ENCODE peak calls at places on chromosomes 6 and 20, in six cellular contexts. One of them, this sample, is unnamed.

GRCh38 chr6:73156793-73157767 is 68.2 kb downstream of the KHDC1L start:
- DNase-seq in pancreas: no peak
- DNase-seq in brain microvascular endothelial cell: no peak
- DNase-seq in CD8-positive, alpha-beta memory T cell: no peak
- DNase-seq in cardiac muscle cell: no peak
- DNase-seq in psoas muscle: no peak
- DNase-seq in this sample: no peak

GRCh38 chr6:14501914-14502313 is 384.3 kb downstream of the CD83 start:
- DNase-seq in pancreas: no peak
- DNase-seq in brain microvascular endothelial cell: no peak
- DNase-seq in CD8-positive, alpha-beta memory T cell: no peak
- DNase-seq in cardiac muscle cell: no peak
- DNase-seq in psoas muscle: no peak
- DNase-seq in this sample: no peak

GRCh38 chr6:28008053-28008452 is 51.0 kb downstream of the OR2B6 start:
- DNase-seq in pancreas: no peak
- DNase-seq in brain microvascular endothelial cell: no peak
- DNase-seq in CD8-positive, alpha-beta memory T cell: no peak
- DNase-seq in cardiac muscle cell: no peak
- DNase-seq in psoas muscle: no peak
- DNase-seq in this sample: no peak

GRCh38 chr20:11520596-11520995 is 397.1 kb upstream of the BTBD3 start:
- DNase-seq in pancreas: no peak
- DNase-seq in brain microvascular endothelial cell: no peak
- DNase-seq in CD8-positive, alpha-beta memory T cell: no peak
- DNase-seq in cardiac muscle cell: no peak
- DNase-seq in psoas muscle: no peak
- DNase-seq in this sample: no peak

GRCh38 chr6:66421570-66421969 is 714.5 kb upstream of the EYS start:
- DNase-seq in pancreas: no peak
- DNase-seq in brain microvascular endothelial cell: no peak
- DNase-seq in CD8-positive, alpha-beta memory T cell: no peak
- DNase-seq in cardiac muscle cell: peak; percentile 0
- DNase-seq in psoas muscle: no peak
- DNase-seq in this sample: no peak

GRCh38 chr6:138289739-138290138 is 71.4 kb upstream of the PBOV1 start:
- DNase-seq in pancreas: no peak
- DNase-seq in brain microvascular endothelial cell: no peak
- DNase-seq in CD8-positive, alpha-beta memory T cell: no peak
- DNase-seq in cardiac muscle cell: no peak
- DNase-seq in psoas muscle: no peak
- DNase-seq in this sample: no peak

GRCh38 chr6:114009192-114009591 is 38.2 kb upstream of the HDAC2 start:
- DNase-seq in pancreas: no peak
- DNase-seq in brain microvascular endothelial cell: no peak
- DNase-seq in CD8-positive, alpha-beta memory T cell: no peak
- DNase-seq in cardiac muscle cell: no peak
- DNase-seq in psoas muscle: no peak
- DNase-seq in this sample: no peak

GRCh38 chr6:18240230-18240629 is 24.1 kb downstream of the DEK start:
- DNase-seq in pancreas: no peak
- DNase-seq in brain microvascular endothelial cell: no peak
- DNase-seq in CD8-positive, alpha-beta memory T cell: no peak
- DNase-seq in cardiac muscle cell: no peak
- DNase-seq in psoas muscle: no peak
- DNase-seq in this sample: no peak

GRCh38 chr6:67630146-67630545 is 1004.9 kb upstream of the ADGRB3 start:
- DNase-seq in pancreas: no peak
- DNase-seq in brain microvascular endothelial cell: peak; percentile 91
- DNase-seq in CD8-positive, alpha-beta memory T cell: no peak
- DNase-seq in cardiac muscle cell: peak; percentile 97
- DNase-seq in psoas muscle: no peak
- DNase-seq in this sample: no peak

GRCh38 chr6:145688493-145688905 is 46.8 kb downstream of the EPM2A start:
- DNase-seq in pancreas: no peak
- DNase-seq in brain microvascular endothelial cell: no peak
- DNase-seq in CD8-positive, alpha-beta memory T cell: no peak
- DNase-seq in cardiac muscle cell: no peak
- DNase-seq in psoas muscle: no peak
- DNase-seq in this sample: no peak

GRCh38 chr6:169240591-169241390 is 12.9 kb downstream of the THBS2 start:
- DNase-seq in pancreas: no peak
- DNase-seq in brain microvascular endothelial cell: no peak
- DNase-seq in CD8-positive, alpha-beta memory T cell: no peak
- DNase-seq in cardiac muscle cell: no peak
- DNase-seq in psoas muscle: no peak
- DNase-seq in this sample: no peak

GRCh38 chr20:34675561-34675960 is 1.3 kb downstream of the PIGU start:
- DNase-seq in pancreas: no peak
- DNase-seq in brain microvascular endothelial cell: no peak
- DNase-seq in CD8-positive, alpha-beta memory T cell: no peak
- DNase-seq in cardiac muscle cell: no peak
- DNase-seq in psoas muscle: no peak
- DNase-seq in this sample: no peak

GRCh38 chr6:13916230-13916944 is 8.4 kb upstream of the RNF182 start:
- DNase-seq in pancreas: no peak
- DNase-seq in brain microvascular endothelial cell: peak; percentile 43
- DNase-seq in CD8-positive, alpha-beta memory T cell: no peak
- DNase-seq in cardiac muscle cell: peak; percentile 25
- DNase-seq in psoas muscle: no peak
- DNase-seq in this sample: no peak

GRCh38 chr6:106857771-106858652 is 116.5 kb downstream of the CD24 start:
- DNase-seq in pancreas: no peak
- DNase-seq in brain microvascular endothelial cell: no peak
- DNase-seq in CD8-positive, alpha-beta memory T cell: no peak
- DNase-seq in cardiac muscle cell: no peak
- DNase-seq in psoas muscle: no peak
- DNase-seq in this sample: no peak

GRCh38 chr20:23160536-23161243 is 74.6 kb upstream of the CD93 start:
- DNase-seq in pancreas: no peak
- DNase-seq in brain microvascular endothelial cell: no peak
- DNase-seq in CD8-positive, alpha-beta memory T cell: no peak
- DNase-seq in cardiac muscle cell: peak; percentile 62
- DNase-seq in psoas muscle: no peak
- DNase-seq in this sample: no peak

GRCh38 chr20:23162887-23163286 is 76.8 kb upstream of the CD93 start:
- DNase-seq in pancreas: no peak
- DNase-seq in brain microvascular endothelial cell: no peak
- DNase-seq in CD8-positive, alpha-beta memory T cell: no peak
- DNase-seq in cardiac muscle cell: no peak
- DNase-seq in psoas muscle: no peak
- DNase-seq in this sample: no peak

GRCh38 chr20:23161244-23161875 is 75.2 kb upstream of the CD93 start:
- DNase-seq in pancreas: no peak
- DNase-seq in brain microvascular endothelial cell: peak; percentile 37
- DNase-seq in CD8-positive, alpha-beta memory T cell: no peak
- DNase-seq in cardiac muscle cell: peak; percentile 40
- DNase-seq in psoas muscle: no peak
- DNase-seq in this sample: no peak

GRCh38 chr20:23163562-23163961 is 77.4 kb upstream of the CD93 start:
- DNase-seq in pancreas: no peak
- DNase-seq in brain microvascular endothelial cell: no peak
- DNase-seq in CD8-positive, alpha-beta memory T cell: no peak
- DNase-seq in cardiac muscle cell: no peak
- DNase-seq in psoas muscle: no peak
- DNase-seq in this sample: no peak

DNA sequence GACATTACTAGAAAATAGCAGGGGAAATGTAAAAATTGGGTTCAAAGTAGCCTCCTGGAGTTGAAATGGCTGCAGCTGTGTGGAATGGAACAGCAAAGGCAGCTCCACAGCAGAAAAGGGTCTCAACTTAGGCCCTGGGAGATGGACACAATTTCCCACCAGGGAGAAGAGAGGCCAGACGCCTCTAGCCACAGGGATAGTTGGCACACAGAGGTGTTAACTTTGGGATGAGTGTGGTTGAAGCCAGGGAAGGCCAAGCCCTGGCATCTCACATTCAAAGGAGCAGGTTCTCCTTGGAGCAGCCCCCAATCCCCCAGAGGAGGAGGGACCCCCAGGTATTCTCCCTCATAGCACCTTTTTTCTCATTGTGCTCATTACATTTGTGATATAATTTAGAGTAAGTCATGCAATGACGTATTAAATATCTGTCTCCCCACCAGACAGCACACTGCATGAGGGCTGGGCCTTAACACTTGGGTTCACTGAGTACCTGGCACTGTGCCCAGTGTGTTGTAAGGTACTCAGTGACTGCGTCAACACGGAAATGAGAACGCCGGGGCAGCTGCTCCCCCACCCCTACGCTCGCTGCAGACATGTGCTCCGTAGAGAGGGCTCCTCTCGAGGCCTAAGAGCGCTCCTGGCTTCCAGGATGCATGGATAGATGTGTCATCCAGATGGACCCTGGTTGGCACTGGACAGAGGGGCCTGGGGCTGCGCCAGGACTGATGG is 76.0 kb upstream of the CD93 start:
- DNase-seq in pancreas: no peak
- DNase-seq in brain microvascular endothelial cell: peak; percentile 76
- DNase-seq in CD8-positive, alpha-beta memory T cell: no peak
- DNase-seq in cardiac muscle cell: peak; percentile 98
- DNase-seq in psoas muscle: peak; percentile 95
- DNase-seq in this sample: no peak
- H3K27ac ChIP-seq in pancreas: no peak overlapping the region
- H3K27ac ChIP-seq in brain microvascular endothelial cell: peak overlapping the region; percentile 15
- H3K27ac ChIP-seq in CD8-positive, alpha-beta memory T cell: peak overlapping the region; percentile 24
- H3K27ac ChIP-seq in cardiac muscle cell: no peak overlapping the region
- H3K27ac ChIP-seq in psoas muscle: peak overlapping the region; percentile 48
- H3K27ac ChIP-seq in this sample: no peak overlapping the region

GRCh38 chr20:59122377-59122932 is 41.2 kb upstream of the ZNF831 start:
- DNase-seq in pancreas: no peak
- DNase-seq in brain microvascular endothelial cell: no peak
- DNase-seq in CD8-positive, alpha-beta memory T cell: no peak
- DNase-seq in cardiac muscle cell: no peak
- DNase-seq in psoas muscle: no peak
- DNase-seq in this sample: no peak

GRCh38 chr20:59123011-59123676 is 40.5 kb upstream of the ZNF831 start:
- DNase-seq in pancreas: no peak
- DNase-seq in brain microvascular endothelial cell: no peak
- DNase-seq in CD8-positive, alpha-beta memory T cell: peak; percentile 12
- DNase-seq in cardiac muscle cell: no peak
- DNase-seq in psoas muscle: no peak
- DNase-seq in this sample: no peak

GRCh38 chr20:59125332-59125731 is 38.3 kb upstream of the ZNF831 start:
- DNase-seq in pancreas: no peak
- DNase-seq in brain microvascular endothelial cell: no peak
- DNase-seq in CD8-positive, alpha-beta memory T cell: no peak
- DNase-seq in cardiac muscle cell: no peak
- DNase-seq in psoas muscle: no peak
- DNase-seq in this sample: no peak

GRCh38 chr20:59124326-59125029 is 39.1 kb upstream of the ZNF831 start:
- DNase-seq in pancreas: no peak
- DNase-seq in brain microvascular endothelial cell: no peak
- DNase-seq in CD8-positive, alpha-beta memory T cell: no peak
- DNase-seq in cardiac muscle cell: no peak
- DNase-seq in psoas muscle: no peak
- DNase-seq in this sample: no peak

DNA sequence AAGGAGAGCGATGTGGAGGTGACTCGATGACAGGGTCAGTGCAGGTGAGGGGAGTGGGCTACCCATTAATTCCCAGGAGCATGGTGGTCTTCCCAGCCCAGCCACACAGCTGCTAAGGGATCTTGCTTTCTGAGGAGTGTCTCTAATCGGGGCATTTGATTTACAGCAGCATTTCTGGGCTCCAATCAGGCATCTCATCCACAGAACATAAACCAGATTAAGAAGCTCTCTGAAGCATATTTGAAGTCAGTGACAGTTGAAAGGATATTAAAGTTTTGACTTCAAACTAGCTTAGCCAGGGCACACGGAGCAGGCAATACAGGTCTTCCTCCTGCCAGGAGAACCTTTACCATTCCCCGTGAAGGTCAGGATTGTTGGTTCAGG is 40.0 kb upstream of the ZNF831 start:
- DNase-seq in pancreas: no peak
- DNase-seq in brain microvascular endothelial cell: no peak
- DNase-seq in CD8-positive, alpha-beta memory T cell: no peak
- DNase-seq in cardiac muscle cell: no peak
- DNase-seq in psoas muscle: no peak
- DNase-seq in this sample: no peak
- H3K27ac ChIP-seq in pancreas: no peak overlapping the region
- H3K27ac ChIP-seq in brain microvascular endothelial cell: no peak overlapping the region
- H3K27ac ChIP-seq in CD8-positive, alpha-beta memory T cell: peak overlapping the region; percentile 66
- H3K27ac ChIP-seq in cardiac muscle cell: no peak overlapping the region
- H3K27ac ChIP-seq in psoas muscle: no peak overlapping the region
- H3K27ac ChIP-seq in this sample: no peak overlapping the region

DNA sequence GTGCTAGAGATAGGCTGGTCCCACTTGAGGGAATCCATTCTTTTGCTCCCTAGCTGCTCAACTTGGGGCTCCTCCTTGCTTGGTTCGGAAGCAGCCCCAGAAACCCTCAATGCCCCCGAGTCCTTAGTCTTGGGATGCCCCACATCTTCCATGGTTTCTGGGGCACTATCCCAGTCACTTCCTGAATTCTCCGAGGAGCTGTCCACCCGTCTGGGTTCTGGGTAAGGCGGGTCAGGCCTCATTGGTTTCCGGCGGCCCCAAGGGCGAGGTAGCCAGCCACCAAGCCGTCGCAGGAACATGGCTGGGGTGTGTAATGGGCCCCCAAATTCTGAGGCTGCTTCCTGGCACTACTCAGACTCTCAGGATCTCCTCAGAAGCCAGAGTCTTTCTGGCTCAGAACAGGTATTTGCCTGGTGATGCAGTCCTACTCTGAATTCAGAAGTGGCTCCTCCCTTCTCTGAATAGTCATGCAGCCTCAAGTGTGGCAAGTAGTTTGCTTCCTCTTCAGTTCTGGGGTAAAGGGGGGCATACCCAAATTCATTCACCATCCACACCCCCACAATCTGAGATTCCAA is 842 bp downstream of the C6orf47 start:
- DNase-seq in pancreas: no peak
- DNase-seq in brain microvascular endothelial cell: no peak
- DNase-seq in CD8-positive, alpha-beta memory T cell: no peak
- DNase-seq in cardiac muscle cell: peak; percentile 23
- DNase-seq in psoas muscle: no peak
- DNase-seq in this sample: no peak
- H3K27ac ChIP-seq in pancreas: peak overlapping the region; percentile 63
- H3K27ac ChIP-seq in brain microvascular endothelial cell: no peak overlapping the region
- H3K27ac ChIP-seq in CD8-positive, alpha-beta memory T cell: peak overlapping the region; percentile 92
- H3K27ac ChIP-seq in cardiac muscle cell: peak overlapping the region; percentile 88
- H3K27ac ChIP-seq in psoas muscle: peak overlapping the region; percentile 94
- H3K27ac ChIP-seq in this sample: peak overlapping the region; percentile 42

GRCh38 chr20:25042531-25043498 is 15.1 kb downstream of the ACSS1 start:
- DNase-seq in pancreas: peak; percentile 58
- DNase-seq in brain microvascular endothelial cell: no peak
- DNase-seq in CD8-positive, alpha-beta memory T cell: peak; percentile 34
- DNase-seq in cardiac muscle cell: no peak
- DNase-seq in psoas muscle: peak; percentile 77
- DNase-seq in this sample: no peak

GRCh38 chr20:25043499-25044260 is 14.3 kb downstream of the ACSS1 start:
- DNase-seq in pancreas: peak; percentile 52
- DNase-seq in brain microvascular endothelial cell: no peak
- DNase-seq in CD8-positive, alpha-beta memory T cell: no peak
- DNase-seq in cardiac muscle cell: no peak
- DNase-seq in psoas muscle: peak; percentile 29
- DNase-seq in this sample: no peak

GRCh38 chr20:25045343-25045712 is 12.6 kb downstream of the ACSS1 start:
- DNase-seq in pancreas: peak; percentile 46
- DNase-seq in brain microvascular endothelial cell: no peak
- DNase-seq in CD8-positive, alpha-beta memory T cell: no peak
- DNase-seq in cardiac muscle cell: no peak
- DNase-seq in psoas muscle: peak; percentile 66
- DNase-seq in this sample: no peak

GRCh38 chr20:25044660-25045342 is 13.1 kb downstream of the ACSS1 start:
- DNase-seq in pancreas: peak; percentile 51
- DNase-seq in brain microvascular endothelial cell: no peak
- DNase-seq in CD8-positive, alpha-beta memory T cell: no peak
- DNase-seq in cardiac muscle cell: no peak
- DNase-seq in psoas muscle: peak; percentile 73
- DNase-seq in this sample: peak; percentile 64

GRCh38 chr20:25044261-25044560 is 13.7 kb downstream of the ACSS1 start:
- DNase-seq in pancreas: no peak
- DNase-seq in brain microvascular endothelial cell: no peak
- DNase-seq in CD8-positive, alpha-beta memory T cell: no peak
- DNase-seq in cardiac muscle cell: no peak
- DNase-seq in psoas muscle: no peak
- DNase-seq in this sample: no peak
- H3K27ac ChIP-seq in pancreas: no peak overlapping the region
- H3K27ac ChIP-seq in brain microvascular endothelial cell: no peak overlapping the region
- H3K27ac ChIP-seq in CD8-positive, alpha-beta memory T cell: no peak overlapping the region
- H3K27ac ChIP-seq in cardiac muscle cell: no peak overlapping the region
- H3K27ac ChIP-seq in psoas muscle: peak overlapping the region; percentile 89
- H3K27ac ChIP-seq in this sample: peak overlapping the region; percentile 83